ENCODE peak calls at places on chromosomes 6 and 20, in four cellular contexts. X is stomach, Z is breast epithelium, C is HCT116. T is an unnamed sample.

GRCh38 chr20:5741089-5741488 is 9.1 kb upstream of the SHLD1 start:
- DNase-seq in X (no peak), Z (no peak), C (no peak), T (no peak)

GRCh38 chr20:2301164-2301622 is 5.4 kb downstream of the TGM3 start:
- DNase-seq in X (no peak), Z (no peak), C (no peak), T (peak; percentile 88)

GRCh38 chr6:169938262-169938701 is 186.9 kb downstream of the ERMARD start:
- DNase-seq in X (no peak), Z (no peak), C (no peak), T (no peak)

GRCh38 chr6:44498436-44498835 is 110.9 kb downstream of the CDC5L start:
- DNase-seq in X (no peak), Z (no peak), C (no peak), T (no peak)

GRCh38 chr20:46872315-46873211 is 22.1 kb upstream of the EYA2 start:
- DNase-seq in X (no peak), Z (no peak), C (peak; percentile 13), T (no peak)

GRCh38 chr6:143264291-143264834 is 186.1 kb downstream of the ADAT2 start:
- DNase-seq in X (no peak), Z (no peak), C (no peak), T (no peak)

GRCh38 chr6:72865467-72865866 is 243.6 kb downstream of the KCNQ5 start:
- DNase-seq in X (no peak), Z (no peak), C (no peak), T (no peak)

GRCh38 chr20:45407067-45407745 is 883 bp upstream of the DBNDD2 start:
- DNase-seq in X (peak; percentile 39), Z (no peak), C (no peak), T (no peak)

GRCh38 chr6:24205020-24205492 is 79.0 kb downstream of the NRSN1 start:
- DNase-seq in X (no peak), Z (no peak), C (peak; percentile 28), T (no peak)

GRCh38 chr20:36784900-36785299 is 11.3 kb upstream of the DSN1 start:
- DNase-seq in X (no peak), Z (no peak), C (no peak), T (no peak)

GRCh38 chr6:167129588-167129987 is 6.7 kb downstream of the CCR6 start:
- DNase-seq in X (no peak), Z (no peak), C (no peak), T (no peak)

GRCh38 chr6:80610821-80611220 is 504.4 kb downstream of the BCKDHB start:
- DNase-seq in X (no peak), Z (no peak), C (no peak), T (no peak)

GRCh38 chr20:54293526-54293925 is 85.6 kb downstream of the PFDN4 start:
- DNase-seq in X (no peak), Z (no peak), C (no peak), T (no peak)

GRCh38 chr6:38796006-38796405 is 80.9 kb downstream of the DNAH8 start:
- DNase-seq in X (no peak), Z (no peak), C (no peak), T (no peak)

GRCh38 chr6:139568956-139569538 is 194.6 kb upstream of the CITED2 start:
- DNase-seq in X (no peak), Z (no peak), C (no peak), T (no peak)

GRCh38 chr20:1215386-1216170 is 10.3 kb upstream of the RAD21L1 start:
- DNase-seq in X (no peak), Z (no peak), C (no peak), T (no peak)

GRCh38 chr6:79413562-79414002 is 123.6 kb downstream of the LCA5 start:
- DNase-seq in X (no peak), Z (no peak), C (no peak), T (no peak)

GRCh38 chr20:34689486-34689885 is 12.6 kb upstream of the PIGU start:
- DNase-seq in X (no peak), Z (no peak), C (no peak), T (no peak)

GRCh38 chr20:33659341-33660034 is 2.6 kb upstream of the C20orf144 start:
- DNase-seq in X (no peak), Z (no peak), C (no peak), T (peak; percentile 69)

GRCh38 chr6:76230711-76231110 is 158.2 kb upstream of the IMPG1 start:
- DNase-seq in X (no peak), Z (no peak), C (peak; percentile 29), T (no peak)
- TF ChIP-seq CTCF in X (no peak), Z (no peak), C (peak; percentile 32), T (no peak)

GRCh38 chr6:35719830-35720733 is 16.8 kb upstream of the ARMC12 start:
- DNase-seq in X (no peak), Z (peak; percentile 47), C (no peak), T (peak; percentile 90)
- TF ChIP-seq POLR2AphosphoS5 in X (no peak), Z (no peak), C (no peak), T (peak; percentile 79)

GRCh38 chr6:111798281-111798725 is 74.9 kb downstream of the FYN start:
- DNase-seq in X (no peak), Z (no peak), C (no peak), T (no peak)

GRCh38 chr6:111800821-111801220 is 72.4 kb downstream of the FYN start:
- DNase-seq in X (no peak), Z (no peak), C (no peak), T (no peak)

GRCh38 chr6:111802720-111803119 is 70.5 kb downstream of the FYN start:
- DNase-seq in X (no peak), Z (no peak), C (no peak), T (no peak)

GRCh38 chr6:111799576-111800467 is 73.4 kb downstream of the FYN start:
- DNase-seq in X (no peak), Z (no peak), C (no peak), T (no peak)

DNA sequence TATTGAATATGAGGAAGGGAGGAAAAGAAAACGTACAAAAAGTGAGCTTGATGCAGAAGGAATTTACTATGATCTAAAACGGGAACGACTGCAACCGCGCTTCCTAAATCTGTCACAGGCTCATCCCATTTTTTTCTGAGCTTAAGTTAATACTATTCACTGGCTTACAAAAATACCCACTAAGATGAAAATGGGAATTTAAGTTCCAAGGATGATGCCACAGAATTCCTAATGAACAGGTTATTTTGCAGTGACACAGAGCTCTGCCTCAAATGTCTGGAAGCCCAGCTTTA is 72.8 kb downstream of the FYN start:
- DNase-seq in X (no peak), Z (no peak), C (no peak), T (no peak)
- H3K4me1 ChIP-seq in X (peaks cover 57% of the 10 kb centered on the region), Z (no peaks in the 10 kb centered on the region), C (peaks cover 3% of the 10 kb centered on the region), T (peaks cover 83% of the 10 kb centered on the region)

DNA sequence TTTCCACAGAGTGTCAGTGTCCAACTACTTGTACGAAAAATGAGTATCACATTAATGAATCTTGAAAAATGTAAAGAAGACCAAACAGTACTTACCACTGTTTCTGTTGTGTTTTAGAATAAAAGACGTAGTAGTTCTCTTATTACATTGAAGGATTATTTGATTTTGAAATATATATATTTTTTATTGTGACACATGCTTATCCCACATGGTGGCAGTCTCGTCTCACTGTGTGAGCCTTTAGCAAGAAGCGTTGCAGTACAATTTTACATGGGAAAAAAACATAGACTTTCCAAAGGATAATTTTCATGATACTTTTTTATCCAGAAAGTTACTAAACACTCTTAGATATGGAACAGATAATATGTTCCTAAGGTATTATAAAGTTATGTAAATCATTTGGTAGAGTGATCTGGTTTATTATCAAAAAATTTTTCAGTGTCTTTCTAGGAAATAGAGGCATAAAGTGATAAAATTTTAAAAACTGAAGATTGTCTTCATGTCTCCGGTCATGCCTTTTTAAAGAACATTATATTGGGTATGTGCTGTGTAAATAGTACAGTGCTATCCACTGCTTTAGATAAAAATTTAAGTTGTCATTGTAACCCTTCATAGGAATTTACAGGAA is 117.5 kb upstream of the SAMD5 start:
- DNase-seq in X (no peak), Z (no peak), C (peak; percentile 21), T (no peak)
- TF ChIP-seq CTCF in X (no peak), Z (no peak), C (peak; percentile 36), T (no peak)